ENCODE peak calls at places on chromosomes 2 and 18, in four cellular contexts. One of them, this sample, is unnamed.

GRCh38 chr2:10755621-10756020 is 34.2 kb downstream of the ATP6V1C2 start:
- DNase-seq in upper lobe of right lung: no peak
- DNase-seq in prostate gland: no peak
- DNase-seq in Peyer's patch: no peak
- DNase-seq in this sample: no peak

GRCh38 chr18:75276813-75277628 is 66.4 kb downstream of the TSHZ1 start:
- DNase-seq in Peyer's patch: no peak
- DNase-seq in upper lobe of right lung: no peak
- DNase-seq in prostate gland: no peak
- DNase-seq in this sample: no peak

GRCh38 chr2:84856785-84857184 is 24.1 kb downstream of the TRABD2A start:
- DNase-seq in Peyer's patch: no peak
- DNase-seq in prostate gland: no peak
- DNase-seq in upper lobe of right lung: no peak
- DNase-seq in this sample: peak; percentile 61

GRCh38 chr2:12262681-12263436 is 453.9 kb upstream of the TRIB2 start:
- DNase-seq in prostate gland: no peak
- DNase-seq in upper lobe of right lung: no peak
- DNase-seq in Peyer's patch: no peak
- DNase-seq in this sample: peak; percentile 60

GRCh38 chr2:62738981-62739936 is 33.7 kb downstream of the EHBP1 start:
- DNase-seq in Peyer's patch: no peak
- DNase-seq in prostate gland: no peak
- DNase-seq in upper lobe of right lung: no peak
- DNase-seq in this sample: peak; percentile 26

GRCh38 chr2:147463881-147464520 is 380.8 kb upstream of the ACVR2A start:
- DNase-seq in upper lobe of right lung: no peak
- DNase-seq in Peyer's patch: peak; percentile 52
- DNase-seq in prostate gland: no peak
- DNase-seq in this sample: no peak

GRCh38 chr2:102664439-102665042 is 45.2 kb downstream of the SLC9A2 start:
- DNase-seq in upper lobe of right lung: no peak
- DNase-seq in Peyer's patch: peak; percentile 53
- DNase-seq in prostate gland: no peak
- DNase-seq in this sample: peak; percentile 43

GRCh38 chr2:200625958-200626363 is 40.1 kb downstream of the AOX1 start:
- DNase-seq in prostate gland: no peak
- DNase-seq in upper lobe of right lung: no peak
- DNase-seq in Peyer's patch: no peak
- DNase-seq in this sample: no peak

GRCh38 chr2:118430510-118431187 is 342.4 kb downstream of the INSIG2 start:
- DNase-seq in Peyer's patch: no peak
- DNase-seq in upper lobe of right lung: no peak
- DNase-seq in prostate gland: no peak
- DNase-seq in this sample: no peak

GRCh38 chr2:152505495-152505906 is 170.5 kb downstream of the FMNL2 start:
- DNase-seq in Peyer's patch: no peak
- DNase-seq in prostate gland: no peak
- DNase-seq in upper lobe of right lung: peak; percentile 73
- DNase-seq in this sample: no peak

GRCh38 chr2:216539791-216540241 is 41.2 kb downstream of the RPL37A start:
- DNase-seq in upper lobe of right lung: peak; percentile 67
- DNase-seq in prostate gland: peak; percentile 63
- DNase-seq in Peyer's patch: peak; percentile 69
- DNase-seq in this sample: no peak

GRCh38 chr18:37537868-37538525 is 27.6 kb downstream of the CELF4 start:
- DNase-seq in prostate gland: peak; percentile 68
- DNase-seq in Peyer's patch: peak; percentile 77
- DNase-seq in upper lobe of right lung: peak; percentile 85
- DNase-seq in this sample: peak; percentile 27

GRCh38 chr2:161419338-161419965 is 3.4 kb downstream of the TBR1 start:
- DNase-seq in Peyer's patch: no peak
- DNase-seq in prostate gland: no peak
- DNase-seq in upper lobe of right lung: no peak
- DNase-seq in this sample: no peak

GRCh38 chr2:28347596-28347995 is 45.1 kb upstream of the FOSL2 start:
- DNase-seq in upper lobe of right lung: peak; percentile 44
- DNase-seq in prostate gland: no peak
- DNase-seq in Peyer's patch: no peak
- DNase-seq in this sample: no peak

GRCh38 chr2:226185613-226186211 is 613.9 kb downstream of the IRS1 start:
- DNase-seq in Peyer's patch: no peak
- DNase-seq in upper lobe of right lung: no peak
- DNase-seq in prostate gland: peak; percentile 8
- DNase-seq in this sample: no peak

GRCh38 chr18:54878057-54878661 is 49.9 kb downstream of the RAB27B start:
- DNase-seq in upper lobe of right lung: no peak
- DNase-seq in prostate gland: no peak
- DNase-seq in Peyer's patch: no peak
- DNase-seq in this sample: no peak

GRCh38 chr2:217951091-217951490 is 51.7 kb downstream of the TNS1 start:
- DNase-seq in Peyer's patch: no peak
- DNase-seq in prostate gland: no peak
- DNase-seq in upper lobe of right lung: no peak
- DNase-seq in this sample: no peak
- H3K4me1 ChIP-seq in Peyer's patch: peaks cover 55% of the 10 kb centered on the region
- H3K4me1 ChIP-seq in prostate gland: peaks cover 14% of the 10 kb centered on the region
- H3K4me1 ChIP-seq in upper lobe of right lung: peaks cover 54% of the 10 kb centered on the region
- H3K4me1 ChIP-seq in this sample: no peaks in the 10 kb centered on the region

GRCh38 chr2:208793434-208793833 is 386.8 kb downstream of the PTH2R start:
- DNase-seq in prostate gland: no peak
- DNase-seq in Peyer's patch: no peak
- DNase-seq in upper lobe of right lung: no peak
- DNase-seq in this sample: no peak

GRCh38 chr2:208792766-208793165 is 386.2 kb downstream of the PTH2R start:
- DNase-seq in upper lobe of right lung: no peak
- DNase-seq in prostate gland: no peak
- DNase-seq in Peyer's patch: no peak
- DNase-seq in this sample: no peak

GRCh38 chr2:208799397-208799796 is 392.8 kb downstream of the PTH2R start:
- DNase-seq in Peyer's patch: no peak
- DNase-seq in prostate gland: no peak
- DNase-seq in upper lobe of right lung: no peak
- DNase-seq in this sample: no peak

GRCh38 chr2:208791257-208791656 is 384.7 kb downstream of the PTH2R start:
- DNase-seq in prostate gland: no peak
- DNase-seq in upper lobe of right lung: no peak
- DNase-seq in Peyer's patch: no peak
- DNase-seq in this sample: no peak

DNA sequence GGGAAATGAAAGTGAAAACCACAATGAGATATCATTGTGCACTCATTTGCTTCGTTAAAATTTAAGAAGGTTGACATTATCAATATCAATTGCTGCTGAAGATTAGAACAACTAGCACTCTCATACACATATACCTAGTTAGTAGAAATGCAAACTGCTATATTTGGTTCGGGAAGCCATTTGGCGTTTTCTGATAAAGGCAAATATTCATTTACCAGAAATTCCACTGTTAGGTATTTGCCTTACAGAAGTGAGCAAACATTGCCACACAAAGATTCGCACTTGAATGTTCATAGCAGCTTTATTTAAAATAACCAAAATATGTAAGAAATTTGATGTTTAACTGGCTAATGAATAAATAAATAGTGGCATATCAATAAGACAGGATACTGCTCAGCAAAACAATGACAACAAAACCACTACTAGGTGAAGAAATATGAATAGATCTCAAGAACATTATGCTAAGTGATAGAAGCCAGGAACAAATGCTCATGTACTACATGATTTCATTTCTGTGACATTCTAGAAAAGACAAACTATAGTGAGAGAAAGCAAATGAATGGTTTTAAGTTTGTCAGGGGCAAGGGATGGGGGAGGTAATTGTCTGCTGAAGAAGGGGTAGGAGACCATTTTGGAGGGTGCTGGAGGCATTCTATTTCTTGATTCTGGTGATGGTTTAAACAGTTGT is 387.8 kb downstream of the PTH2R start:
- DNase-seq in Peyer's patch: no peak
- DNase-seq in upper lobe of right lung: no peak
- DNase-seq in prostate gland: no peak
- DNase-seq in this sample: no peak
- H3K36me3 ChIP-seq in Peyer's patch: no peaks in the 10 kb centered on the region
- H3K36me3 ChIP-seq in upper lobe of right lung: no peaks in the 10 kb centered on the region
- H3K36me3 ChIP-seq in prostate gland: no peaks in the 10 kb centered on the region
- H3K36me3 ChIP-seq in this sample: no peaks in the 10 kb centered on the region

GRCh38 chr18:48138211-48138610 is 207.8 kb upstream of the SMAD2 start:
- DNase-seq in upper lobe of right lung: no peak
- DNase-seq in prostate gland: no peak
- DNase-seq in Peyer's patch: no peak
- DNase-seq in this sample: no peak

GRCh38 chr18:48137354-48138208 is 207.1 kb upstream of the SMAD2 start:
- DNase-seq in Peyer's patch: peak; percentile 64
- DNase-seq in upper lobe of right lung: no peak
- DNase-seq in prostate gland: no peak
- DNase-seq in this sample: no peak

GRCh38 chr18:48139427-48140347 is 209.2 kb upstream of the SMAD2 start:
- DNase-seq in Peyer's patch: peak; percentile 90
- DNase-seq in upper lobe of right lung: peak; percentile 82
- DNase-seq in prostate gland: peak; percentile 76
- DNase-seq in this sample: no peak

GRCh38 chr18:48140738-48141137 is 210.3 kb upstream of the SMAD2 start:
- DNase-seq in upper lobe of right lung: no peak
- DNase-seq in Peyer's patch: no peak
- DNase-seq in prostate gland: no peak
- DNase-seq in this sample: no peak

GRCh38 chr18:48138660-48139426 is 208.4 kb upstream of the SMAD2 start:
- DNase-seq in upper lobe of right lung: no peak
- DNase-seq in prostate gland: no peak
- DNase-seq in Peyer's patch: no peak
- DNase-seq in this sample: no peak
- H3K4me1 ChIP-seq in upper lobe of right lung: peaks cover 22% of the 10 kb centered on the region
- H3K4me1 ChIP-seq in prostate gland: peaks cover 5% of the 10 kb centered on the region
- H3K4me1 ChIP-seq in Peyer's patch: peaks cover 41% of the 10 kb centered on the region
- H3K4me1 ChIP-seq in this sample: peaks cover 9% of the 10 kb centered on the region

GRCh38 chr18:79737426-79737825 is 57.8 kb downstream of the CTDP1 start:
- DNase-seq in prostate gland: no peak
- DNase-seq in upper lobe of right lung: peak; percentile 35
- DNase-seq in Peyer's patch: peak; percentile 32
- DNase-seq in this sample: no peak

GRCh38 chr18:79738565-79739439 is 58.9 kb upstream of the KCNG2 start:
- DNase-seq in Peyer's patch: no peak
- DNase-seq in prostate gland: no peak
- DNase-seq in upper lobe of right lung: peak; percentile 61
- DNase-seq in this sample: no peak

GRCh38 chr18:79738041-79738461 is 58.4 kb downstream of the CTDP1 start:
- DNase-seq in upper lobe of right lung: peak; percentile 57
- DNase-seq in Peyer's patch: peak; percentile 34
- DNase-seq in prostate gland: no peak
- DNase-seq in this sample: no peak

GRCh38 chr18:79740741-79741700 is 56.7 kb upstream of the KCNG2 start:
- DNase-seq in Peyer's patch: no peak
- DNase-seq in prostate gland: no peak
- DNase-seq in upper lobe of right lung: peak; percentile 40
- DNase-seq in this sample: no peak

GRCh38 chr18:79739440-79739778 is 58.3 kb upstream of the KCNG2 start:
- DNase-seq in upper lobe of right lung: no peak
- DNase-seq in prostate gland: no peak
- DNase-seq in Peyer's patch: peak; percentile 18
- DNase-seq in this sample: no peak
- H3K36me3 ChIP-seq in upper lobe of right lung: peaks cover 47% of the 10 kb centered on the region
- H3K36me3 ChIP-seq in prostate gland: no peaks in the 10 kb centered on the region
- H3K36me3 ChIP-seq in Peyer's patch: no peaks in the 10 kb centered on the region
- H3K36me3 ChIP-seq in this sample: peaks cover 83% of the 10 kb centered on the region

DNA sequence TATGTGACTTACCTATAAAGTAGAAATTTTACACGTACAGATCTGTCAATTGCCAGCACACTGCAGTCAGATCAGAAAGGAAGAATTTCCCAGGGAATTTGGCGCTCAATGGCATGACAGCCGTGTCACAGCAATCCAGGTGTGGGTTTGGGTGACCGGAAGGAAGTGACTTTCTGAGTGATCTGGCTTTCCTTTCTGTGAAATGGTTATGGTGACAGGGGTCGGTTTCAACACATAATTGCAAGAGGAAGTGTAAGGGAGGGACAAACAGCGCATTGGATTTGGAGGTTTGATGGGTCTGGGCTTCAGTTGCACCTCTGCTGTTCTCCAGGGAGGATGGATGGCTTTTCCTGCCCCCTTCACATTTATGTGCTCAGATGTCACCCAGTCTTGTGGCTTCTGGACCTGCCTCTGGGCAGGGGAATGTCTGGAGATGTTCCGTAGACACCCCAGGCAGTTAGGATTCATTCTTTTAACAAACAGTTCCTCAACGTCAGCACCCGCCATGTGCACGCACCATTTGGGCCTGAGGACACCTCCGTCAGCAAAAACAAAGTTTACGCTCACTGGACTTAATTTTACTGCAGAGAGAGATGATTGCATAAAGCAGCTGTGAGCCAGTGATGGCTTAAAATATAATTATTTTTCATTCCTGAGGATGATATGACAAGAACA is 37.1 kb downstream of the MBP start:
- DNase-seq in Peyer's patch: no peak
- DNase-seq in upper lobe of right lung: no peak
- DNase-seq in prostate gland: no peak
- DNase-seq in this sample: no peak
- H3K4me1 ChIP-seq in Peyer's patch: peaks cover 37% of the 10 kb centered on the region
- H3K4me1 ChIP-seq in upper lobe of right lung: peaks cover 39% of the 10 kb centered on the region
- H3K4me1 ChIP-seq in prostate gland: no peaks in the 10 kb centered on the region
- H3K4me1 ChIP-seq in this sample: peaks cover 51% of the 10 kb centered on the region

DNA sequence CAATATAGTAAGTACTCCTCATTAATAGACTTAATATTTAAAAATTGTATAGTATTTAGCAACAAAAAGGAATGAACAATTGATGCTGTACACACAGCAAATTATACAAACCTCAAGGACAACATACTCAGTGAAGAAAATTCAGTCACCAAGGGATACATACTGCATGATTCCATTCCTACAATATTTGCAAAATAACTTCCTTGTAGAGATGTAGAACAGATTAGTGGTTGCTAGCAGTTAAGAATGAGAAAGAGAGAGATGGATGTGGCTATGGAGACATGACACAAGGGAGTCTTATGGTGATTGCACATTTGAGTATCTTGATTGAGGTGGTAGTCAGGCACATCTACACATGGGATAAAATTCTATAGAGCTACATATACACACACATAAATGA is 26.0 kb downstream of the COL3A1 start:
- DNase-seq in upper lobe of right lung: no peak
- DNase-seq in prostate gland: no peak
- DNase-seq in Peyer's patch: no peak
- DNase-seq in this sample: no peak
- H3K36me3 ChIP-seq in upper lobe of right lung: peaks cover 60% of the 10 kb centered on the region
- H3K36me3 ChIP-seq in prostate gland: no peaks in the 10 kb centered on the region
- H3K36me3 ChIP-seq in Peyer's patch: no peaks in the 10 kb centered on the region
- H3K36me3 ChIP-seq in this sample: no peaks in the 10 kb centered on the region

GRCh38 chr2:135985826-135986393 is 484 bp upstream of the DARS1 start:
- DNase-seq in prostate gland: no peak
- DNase-seq in upper lobe of right lung: no peak
- DNase-seq in Peyer's patch: no peak
- DNase-seq in this sample: peak; percentile 69

GRCh38 chr2:135985018-135985825 is at the start of gene DARS1:
- DNase-seq in upper lobe of right lung: peak; percentile 95
- DNase-seq in Peyer's patch: peak; percentile 93
- DNase-seq in prostate gland: peak; percentile 87
- DNase-seq in this sample: peak; percentile 91

GRCh38 chr2:135987441-135987840 is 2.0 kb upstream of the DARS1 start:
- DNase-seq in prostate gland: no peak
- DNase-seq in Peyer's patch: no peak
- DNase-seq in upper lobe of right lung: no peak
- DNase-seq in this sample: no peak

GRCh38 chr2:135986507-135986906 is 1.1 kb upstream of the DARS1 start:
- DNase-seq in upper lobe of right lung: no peak
- DNase-seq in Peyer's patch: no peak
- DNase-seq in prostate gland: no peak
- DNase-seq in this sample: no peak

GRCh38 chr2:135984199-135985017 is 1.0 kb downstream of the DARS1 start:
- DNase-seq in upper lobe of right lung: no peak
- DNase-seq in prostate gland: no peak
- DNase-seq in Peyer's patch: no peak
- DNase-seq in this sample: peak; percentile 27
- H3K4me1 ChIP-seq in upper lobe of right lung: peaks cover 11% of the 10 kb centered on the region
- H3K4me1 ChIP-seq in prostate gland: peaks cover 6% of the 10 kb centered on the region
- H3K4me1 ChIP-seq in Peyer's patch: no peaks in the 10 kb centered on the region
- H3K4me1 ChIP-seq in this sample: peaks cover 40% of the 10 kb centered on the region

This sample was measured in CD4-positive, CD25-positive, alpha-beta regulatory T cell.